ENCODE peak calls at places on chromosomes 16 and 17, in four cellular contexts. P, Y, A and K are unnamed samples.

GRCh38 chr16:87034317-87034716 is 282.9 kb downstream of the C16orf95 start:
- DNase-seq in P (no peak), Y (no peak), A (no peak), K (no peak)

GRCh38 chr17:57589151-57590034 is 155.7 kb downstream of the CCDC182 start:
- DNase-seq in P (no peak), Y (no peak), A (no peak), K (no peak)

GRCh38 chr17:59418732-59419166 is 87.3 kb downstream of the YPEL2 start:
- DNase-seq in P (no peak), Y (no peak), A (no peak), K (no peak)

GRCh38 chr16:14307623-14308356 is 236.7 kb downstream of the MRTFB start:
- DNase-seq in P (no peak), Y (no peak), A (no peak), K (no peak)

GRCh38 chr17:78883090-78883532 is 19.9 kb downstream of the CEP295NL start:
- DNase-seq in P (no peak), Y (no peak), A (no peak), K (no peak)

GRCh38 chr17:37305406-37305905 is 70.3 kb upstream of the C17orf78 start:
- DNase-seq in P (no peak), Y (no peak), A (no peak), K (no peak)

GRCh38 chr17:74599023-74599399 is 6.9 kb upstream of the CD300LD start:
- DNase-seq in P (no peak), Y (no peak), A (no peak), K (no peak)

GRCh38 chr17:43367588-43368242 is 31.1 kb upstream of the ARL4D start:
- DNase-seq in P (peak), Y (no peak), A (peak), K (peak)

GRCh38 chr16:84159006-84159405 is 13.9 kb downstream of the DNAAF1 start:
- DNase-seq in P (no peak), Y (no peak), A (no peak), K (no peak)

GRCh38 chr17:55433029-55433628 is 11.5 kb upstream of the MMD start:
- DNase-seq in P (no peak), Y (no peak), A (no peak), K (no peak)

GRCh38 chr17:78132086-78132676 is 1.6 kb downstream of the TMC8 start:
- DNase-seq in P (no peak), Y (peak), A (peak), K (peak)

GRCh38 chr16:31064882-31065461 is 9.1 kb downstream of the ZNF668 start:
- DNase-seq in P (no peak), Y (no peak), A (no peak), K (no peak)

GRCh38 chr17:8156174-8156992 is 4.2 kb upstream of the PER1 start:
- DNase-seq in P (peak), Y (peak), A (peak), K (peak)

GRCh38 chr16:55480228-55480655 is 1.2 kb downstream of the MMP2 start:
- DNase-seq in P (no peak), Y (no peak), A (no peak), K (no peak)

GRCh38 chr16:70553175-70553574 is 29.6 kb downstream of the SF3B3 start:
- DNase-seq in P (no peak), Y (no peak), A (no peak), K (no peak)

GRCh38 chr17:70609566-70609965 is 440.2 kb downstream of the KCNJ2 start:
- DNase-seq in P (no peak), Y (no peak), A (no peak), K (no peak)

GRCh38 chr17:3892095-3892998 is 506 bp downstream of the CAMKK1 start:
- DNase-seq in P (no peak), Y (peak), A (peak), K (peak)